ENCODE peak calls at places on chromosomes 5 and 9, in five cellular contexts. O, Y, N, U and M are unnamed samples.
A peak's percentile ranks its signal among the peaks of the same experiment; 100 is the strongest.

GRCh38 chr5:37814699-37815098 is 25.1 kb downstream of the GDNF start:
- DNase-seq in N (no peak), Y (no peak), O (no peak), U (no peak), M (no peak)

GRCh38 chr5:57416246-57416996 is 66.2 kb downstream of the ACTBL2 start:
- DNase-seq in N (no peak), Y (no peak), U (no peak), O (no peak), M (no peak)

GRCh38 chr5:143219696-143220095 is 183.8 kb downstream of the NR3C1 start:
- DNase-seq in N (no peak), Y (no peak), O (no peak), U (no peak), M (no peak)

GRCh38 chr9:128103589-128103962 is 24.0 kb downstream of the PTGES2 start:
- DNase-seq in N (no peak), Y (no peak), O (peak; percentile 24), U (no peak), M (no peak)

GRCh38 chr5:143492783-143493182 is 89.3 kb upstream of the NR3C1 start:
- DNase-seq in U (no peak), O (no peak), Y (no peak), N (no peak), M (no peak)

GRCh38 chr5:68331202-68332108 is 115.9 kb downstream of the PIK3R1 start:
- DNase-seq in Y (peak; percentile 26), N (no peak), O (no peak), U (no peak), M (no peak)

GRCh38 chr9:109035684-109036423 is 22.6 kb upstream of the CTNNAL1 start:
- DNase-seq in N (no peak), O (no peak), Y (no peak), U (no peak), M (peak; percentile 23)

GRCh38 chr5:139186752-139187326 is 11.3 kb downstream of the SIL1 start:
- DNase-seq in U (no peak), N (no peak), Y (no peak), O (no peak), M (no peak)

GRCh38 chr9:91034976-91035824 is 233.6 kb downstream of the SYK start:
- DNase-seq in Y (peak; percentile 49), N (no peak), O (no peak), U (no peak), M (no peak)

GRCh38 chr5:73306741-73307275 is 133.8 kb downstream of the TMEM174 start:
- DNase-seq in Y (no peak), O (no peak), N (no peak), U (no peak), M (no peak)

GRCh38 chr5:118862596-118862995 is 125.8 kb downstream of the DTWD2 start:
- DNase-seq in N (no peak), O (no peak), Y (no peak), U (no peak), M (no peak)

GRCh38 chr9:37840560-37841194 is 40.1 kb downstream of the DCAF10 start:
- DNase-seq in Y (no peak), N (no peak), U (no peak), O (no peak), M (no peak)

GRCh38 chr9:72623156-72623555 is 101.7 kb downstream of the TMC1 start:
- DNase-seq in N (no peak), U (no peak), O (no peak), Y (no peak), M (no peak)

GRCh38 chr9:37936965-37937364 is 33.0 kb upstream of the SLC25A51 start:
- DNase-seq in O (no peak), U (peak; percentile 65), Y (no peak), N (no peak), M (no peak)

GRCh38 chr5:80181618-80182211 is 74.1 kb downstream of the SERINC5 start:
- DNase-seq in O (no peak), U (no peak), Y (no peak), N (peak; percentile 22), M (no peak)

GRCh38 chr5:57037355-57037754 is 85.4 kb upstream of the MIER3 start:
- DNase-seq in Y (no peak), N (no peak), O (no peak), U (no peak), M (no peak)

GRCh38 chr5:171707441-171707790 is 78.2 kb upstream of the SMIM23 start:
- DNase-seq in Y (no peak), O (no peak), U (no peak), N (no peak), M (no peak)

GRCh38 chr5:142823176-142823575 is 53.0 kb downstream of the ARHGAP26 start:
- DNase-seq in O (no peak), U (no peak), Y (no peak), N (no peak), M (no peak)

GRCh38 chr5:54561646-54562045 is 44.1 kb downstream of the SNX18 start:
- DNase-seq in O (no peak), U (no peak), Y (no peak), N (no peak), M (no peak)

GRCh38 chr5:15683332-15683731 is 183.4 kb downstream of the FBXL7 start:
- DNase-seq in O (no peak), Y (no peak), N (no peak), U (peak; percentile 35), M (no peak)

GRCh38 chr9:88378317-88378716 is 9.9 kb upstream of the SPIN1 start:
- DNase-seq in U (no peak), N (no peak), Y (no peak), O (no peak), M (no peak)

GRCh38 chr5:57175586-57175985 is 1.7 kb downstream of the GPBP1 start:
- DNase-seq in N (no peak), U (no peak), O (peak; percentile 39), Y (peak; percentile 34), M (no peak)

GRCh38 chr9:77779010-77779409 is 130.9 kb upstream of the GNA14 start:
- DNase-seq in Y (no peak), O (no peak), N (no peak), U (no peak), M (no peak)

GRCh38 chr9:78676009-78676408 is 379.1 kb downstream of the PSAT1 start:
- DNase-seq in Y (no peak), O (no peak), U (no peak), N (no peak), M (no peak)

GRCh38 chr5:176629853-176630680 is at the start of the genes EIF4E1B and SNCB:
- DNase-seq in O (peak; percentile 57), U (peak; percentile 43), N (peak; percentile 23), Y (peak; percentile 87), M (no peak)

GRCh38 chr9:37372839-37373238 is 49.7 kb upstream of the GRHPR start:
- DNase-seq in Y (no peak), O (no peak), U (no peak), N (no peak), M (no peak)

GRCh38 chr5:132093310-132093709 is 19.7 kb downstream of the CSF2 start:
- DNase-seq in Y (no peak), U (no peak), N (no peak), O (no peak), M (no peak)

GRCh38 chr5:72036951-72037350 is 70.3 kb upstream of the MAP1B start:
- DNase-seq in U (no peak), Y (no peak), O (no peak), N (no peak), M (no peak)

GRCh38 chr5:41414598-41414997 is 95.8 kb downstream of the PLCXD3 start:
- DNase-seq in O (no peak), U (no peak), N (no peak), Y (no peak), M (no peak)

GRCh38 chr9:97845130-97845529 is 7.9 kb upstream of the FOXE1 start:
- DNase-seq in O (no peak), U (no peak), N (no peak), Y (no peak), M (no peak)

GRCh38 chr9:111975709-111976108 is 79.1 kb downstream of the UGCG start:
- DNase-seq in Y (peak; percentile 30), U (peak; percentile 22), O (no peak), N (peak; percentile 64), M (no peak)

GRCh38 chr5:139104577-139105271 is 93.4 kb downstream of the SIL1 start:
- DNase-seq in N (no peak), Y (no peak), O (no peak), U (peak; percentile 67), M (peak; percentile 83)

GRCh38 chr9:33264473-33265177 is at the start of the genes BAG1 and CHMP5:
- DNase-seq in O (peak; percentile 100), U (peak; percentile 100), Y (peak; percentile 99), N (peak; percentile 97), M (peak; percentile 99)

GRCh38 chr9:69946800-69947437 is 96.7 kb upstream of the MAMDC2 start:
- DNase-seq in N (no peak), O (no peak), U (no peak), Y (no peak), M (no peak)

GRCh38 chr5:172411423-172412111 is 42.8 kb downstream of the SH3PXD2B start:
- DNase-seq in N (no peak), U (no peak), O (no peak), Y (no peak), M (no peak)

GRCh38 chr9:852539-852938 is 11.0 kb downstream of the DMRT1 start:
- DNase-seq in U (no peak), N (no peak), Y (no peak), O (no peak), M (no peak)

GRCh38 chr9:125551781-125552180 is 155.2 kb downstream of the MAPKAP1 start:
- DNase-seq in U (no peak), O (no peak), N (no peak), Y (no peak), M (no peak)

GRCh38 chr9:133236291-133237071 is 27.4 kb upstream of the OBP2B start:
- DNase-seq in U (no peak), N (no peak), Y (no peak), O (no peak), M (no peak)

GRCh38 chr9:90839183-90839582 is 37.6 kb downstream of the SYK start:
- DNase-seq in Y (no peak), U (no peak), O (no peak), N (no peak), M (no peak)